ENCODE peak calls at places on chromosomes 2 and 18, in ten cellular contexts. One of them, this sample, is unnamed.
A peak's percentile ranks its signal among the peaks of the same experiment; 100 is the strongest.

GRCh38 chr2:63369146-63369545 is 219.1 kb downstream of the WDPCP start:
- DNase-seq in foreskin fibroblast: no peak
- DNase-seq in GM20000: no peak
- DNase-seq in WTC11: no peak
- DNase-seq in AG09309: no peak
- DNase-seq in activated CD8-positive, alpha-beta T cell treated with anti-CD3 and anti-CD28 coated beads for 36 hours: no peak
- DNase-seq in GM13976: no peak
- DNase-seq in ascending aorta: no peak
- DNase-seq in heart left ventricle: no peak
- DNase-seq in coronary artery: no peak
- DNase-seq in this sample: no peak

GRCh38 chr2:196131384-196131861 is 40.0 kb downstream of the STK17B start:
- DNase-seq in coronary artery: no peak
- DNase-seq in GM13976: no peak
- DNase-seq in GM20000: peak; percentile 9
- DNase-seq in ascending aorta: no peak
- DNase-seq in activated CD8-positive, alpha-beta T cell treated with anti-CD3 and anti-CD28 coated beads for 36 hours: peak; percentile 83
- DNase-seq in WTC11: peak; percentile 67
- DNase-seq in AG09309: no peak
- DNase-seq in heart left ventricle: no peak
- DNase-seq in foreskin fibroblast: no peak
- DNase-seq in this sample: no peak

GRCh38 chr2:8993902-8994278 is 9.6 kb downstream of the MBOAT2 start:
- DNase-seq in coronary artery: no peak
- DNase-seq in activated CD8-positive, alpha-beta T cell treated with anti-CD3 and anti-CD28 coated beads for 36 hours: no peak
- DNase-seq in GM20000: no peak
- DNase-seq in ascending aorta: no peak
- DNase-seq in heart left ventricle: no peak
- DNase-seq in GM13976: no peak
- DNase-seq in WTC11: no peak
- DNase-seq in AG09309: no peak
- DNase-seq in foreskin fibroblast: no peak
- DNase-seq in this sample: no peak

GRCh38 chr2:155944209-155944608 is 388.3 kb downstream of the NR4A2 start:
- DNase-seq in WTC11: no peak
- DNase-seq in ascending aorta: no peak
- DNase-seq in foreskin fibroblast: no peak
- DNase-seq in activated CD8-positive, alpha-beta T cell treated with anti-CD3 and anti-CD28 coated beads for 36 hours: no peak
- DNase-seq in GM20000: no peak
- DNase-seq in coronary artery: no peak
- DNase-seq in AG09309: no peak
- DNase-seq in heart left ventricle: no peak
- DNase-seq in GM13976: no peak
- DNase-seq in this sample: no peak

GRCh38 chr2:154577390-154577789 is 121.1 kb upstream of the KCNJ3 start:
- DNase-seq in GM13976: no peak
- DNase-seq in foreskin fibroblast: no peak
- DNase-seq in WTC11: no peak
- DNase-seq in GM20000: no peak
- DNase-seq in AG09309: no peak
- DNase-seq in activated CD8-positive, alpha-beta T cell treated with anti-CD3 and anti-CD28 coated beads for 36 hours: no peak
- DNase-seq in heart left ventricle: no peak
- DNase-seq in coronary artery: no peak
- DNase-seq in ascending aorta: no peak
- DNase-seq in this sample: no peak

GRCh38 chr2:227503433-227504406 is 31.8 kb downstream of the AGFG1 start:
- DNase-seq in ascending aorta: peak; percentile 82
- DNase-seq in WTC11: no peak
- DNase-seq in AG09309: peak; percentile 11
- DNase-seq in GM13976: no peak
- DNase-seq in GM20000: no peak
- DNase-seq in foreskin fibroblast: peak; percentile 72
- DNase-seq in heart left ventricle: peak; percentile 29
- DNase-seq in coronary artery: no peak
- DNase-seq in activated CD8-positive, alpha-beta T cell treated with anti-CD3 and anti-CD28 coated beads for 36 hours: no peak
- DNase-seq in this sample: no peak

GRCh38 chr2:183264890-183265535 is 140.8 kb downstream of the NUP35 start:
- DNase-seq in foreskin fibroblast: no peak
- DNase-seq in heart left ventricle: no peak
- DNase-seq in WTC11: no peak
- DNase-seq in ascending aorta: no peak
- DNase-seq in GM13976: no peak
- DNase-seq in AG09309: no peak
- DNase-seq in coronary artery: no peak
- DNase-seq in GM20000: no peak
- DNase-seq in activated CD8-positive, alpha-beta T cell treated with anti-CD3 and anti-CD28 coated beads for 36 hours: no peak
- DNase-seq in this sample: no peak

GRCh38 chr2:226057914-226058313 is 658.4 kb downstream of the NYAP2 start:
- DNase-seq in GM13976: no peak
- DNase-seq in foreskin fibroblast: no peak
- DNase-seq in AG09309: no peak
- DNase-seq in ascending aorta: no peak
- DNase-seq in coronary artery: no peak
- DNase-seq in WTC11: no peak
- DNase-seq in activated CD8-positive, alpha-beta T cell treated with anti-CD3 and anti-CD28 coated beads for 36 hours: no peak
- DNase-seq in heart left ventricle: no peak
- DNase-seq in GM20000: no peak
- DNase-seq in this sample: no peak

GRCh38 chr18:54882318-54882717 is 54.0 kb downstream of the RAB27B start:
- DNase-seq in WTC11: no peak
- DNase-seq in activated CD8-positive, alpha-beta T cell treated with anti-CD3 and anti-CD28 coated beads for 36 hours: no peak
- DNase-seq in foreskin fibroblast: no peak
- DNase-seq in GM20000: no peak
- DNase-seq in heart left ventricle: no peak
- DNase-seq in ascending aorta: no peak
- DNase-seq in coronary artery: no peak
- DNase-seq in AG09309: no peak
- DNase-seq in GM13976: no peak
- DNase-seq in this sample: no peak

GRCh38 chr2:208006833-208007232 is 18.5 kb downstream of the PLEKHM3 start:
- DNase-seq in GM13976: no peak
- DNase-seq in GM20000: no peak
- DNase-seq in WTC11: no peak
- DNase-seq in activated CD8-positive, alpha-beta T cell treated with anti-CD3 and anti-CD28 coated beads for 36 hours: no peak
- DNase-seq in ascending aorta: no peak
- DNase-seq in foreskin fibroblast: no peak
- DNase-seq in AG09309: no peak
- DNase-seq in heart left ventricle: no peak
- DNase-seq in coronary artery: no peak
- DNase-seq in this sample: no peak

GRCh38 chr2:222424281-222424728 is at the start of gene SGPP2:
- DNase-seq in AG09309: no peak
- DNase-seq in activated CD8-positive, alpha-beta T cell treated with anti-CD3 and anti-CD28 coated beads for 36 hours: peak; percentile 18
- DNase-seq in foreskin fibroblast: no peak
- DNase-seq in WTC11: peak; percentile 67
- DNase-seq in ascending aorta: no peak
- DNase-seq in coronary artery: no peak
- DNase-seq in GM20000: peak; percentile 71
- DNase-seq in heart left ventricle: no peak
- DNase-seq in GM13976: peak; percentile 76
- DNase-seq in this sample: no peak

GRCh38 chr2:239260546-239261327 is 140.1 kb downstream of the HDAC4 start:
- DNase-seq in GM20000: no peak
- DNase-seq in GM13976: no peak
- DNase-seq in coronary artery: peak; percentile 57
- DNase-seq in heart left ventricle: peak; percentile 15
- DNase-seq in foreskin fibroblast: no peak
- DNase-seq in AG09309: no peak
- DNase-seq in WTC11: no peak
- DNase-seq in activated CD8-positive, alpha-beta T cell treated with anti-CD3 and anti-CD28 coated beads for 36 hours: no peak
- DNase-seq in ascending aorta: no peak
- DNase-seq in this sample: no peak

GRCh38 chr2:95728878-95729511 is 137.2 kb downstream of the TRIM43 start:
- DNase-seq in GM20000: peak; percentile 35
- DNase-seq in AG09309: peak; percentile 79
- DNase-seq in ascending aorta: peak; percentile 75
- DNase-seq in foreskin fibroblast: peak; percentile 81
- DNase-seq in activated CD8-positive, alpha-beta T cell treated with anti-CD3 and anti-CD28 coated beads for 36 hours: peak; percentile 59
- DNase-seq in coronary artery: no peak
- DNase-seq in heart left ventricle: peak; percentile 62
- DNase-seq in GM13976: peak; percentile 41
- DNase-seq in WTC11: peak; percentile 63
- DNase-seq in this sample: no peak

GRCh38 chr2:221527759-221528444 is 44.2 kb downstream of the EPHA4 start:
- DNase-seq in GM13976: no peak
- DNase-seq in ascending aorta: no peak
- DNase-seq in activated CD8-positive, alpha-beta T cell treated with anti-CD3 and anti-CD28 coated beads for 36 hours: no peak
- DNase-seq in GM20000: no peak
- DNase-seq in WTC11: no peak
- DNase-seq in foreskin fibroblast: no peak
- DNase-seq in heart left ventricle: no peak
- DNase-seq in coronary artery: no peak
- DNase-seq in AG09309: no peak
- DNase-seq in this sample: no peak

GRCh38 chr2:177530513-177531039 is 138.0 kb downstream of the AGPS start:
- DNase-seq in GM20000: no peak
- DNase-seq in activated CD8-positive, alpha-beta T cell treated with anti-CD3 and anti-CD28 coated beads for 36 hours: no peak
- DNase-seq in WTC11: no peak
- DNase-seq in heart left ventricle: no peak
- DNase-seq in foreskin fibroblast: no peak
- DNase-seq in AG09309: no peak
- DNase-seq in GM13976: no peak
- DNase-seq in coronary artery: no peak
- DNase-seq in ascending aorta: no peak
- DNase-seq in this sample: no peak

GRCh38 chr2:176181551-176181950 is 6.9 kb upstream of the HOXD1 start:
- DNase-seq in ascending aorta: no peak
- DNase-seq in GM20000: no peak
- DNase-seq in AG09309: no peak
- DNase-seq in WTC11: no peak
- DNase-seq in GM13976: no peak
- DNase-seq in heart left ventricle: no peak
- DNase-seq in activated CD8-positive, alpha-beta T cell treated with anti-CD3 and anti-CD28 coated beads for 36 hours: no peak
- DNase-seq in coronary artery: no peak
- DNase-seq in foreskin fibroblast: no peak
- DNase-seq in this sample: no peak
- TF ChIP-seq CTCF in ascending aorta: no peak
- TF ChIP-seq CTCF in GM20000: no peak
- TF ChIP-seq CTCF in AG09309: no peak
- TF ChIP-seq CTCF in WTC11: no peak
- TF ChIP-seq CTCF in GM13976: no peak
- TF ChIP-seq CTCF in heart left ventricle: no peak
- TF ChIP-seq CTCF in activated CD8-positive, alpha-beta T cell treated with anti-CD3 and anti-CD28 coated beads for 36 hours: no peak
- TF ChIP-seq CTCF in coronary artery: no peak
- TF ChIP-seq CTCF in foreskin fibroblast: no peak
- TF ChIP-seq CTCF in this sample: no peak

GRCh38 chr2:43192039-43192438 is 34.4 kb downstream of the ZFP36L2 start:
- DNase-seq in activated CD8-positive, alpha-beta T cell treated with anti-CD3 and anti-CD28 coated beads for 36 hours: peak; percentile 68
- DNase-seq in heart left ventricle: no peak
- DNase-seq in coronary artery: no peak
- DNase-seq in GM20000: no peak
- DNase-seq in AG09309: no peak
- DNase-seq in ascending aorta: no peak
- DNase-seq in foreskin fibroblast: no peak
- DNase-seq in GM13976: no peak
- DNase-seq in WTC11: peak; percentile 51
- DNase-seq in this sample: no peak
- TF ChIP-seq CTCF in activated CD8-positive, alpha-beta T cell treated with anti-CD3 and anti-CD28 coated beads for 36 hours: peak; percentile 51
- TF ChIP-seq CTCF in heart left ventricle: no peak
- TF ChIP-seq CTCF in coronary artery: no peak
- TF ChIP-seq CTCF in GM20000: peak; percentile 7
- TF ChIP-seq CTCF in AG09309: peak; percentile 17
- TF ChIP-seq CTCF in ascending aorta: no peak
- TF ChIP-seq CTCF in foreskin fibroblast: peak; percentile 6
- TF ChIP-seq CTCF in GM13976: no peak
- TF ChIP-seq CTCF in WTC11: no peak
- TF ChIP-seq CTCF in this sample: peak; percentile 62

DNA sequence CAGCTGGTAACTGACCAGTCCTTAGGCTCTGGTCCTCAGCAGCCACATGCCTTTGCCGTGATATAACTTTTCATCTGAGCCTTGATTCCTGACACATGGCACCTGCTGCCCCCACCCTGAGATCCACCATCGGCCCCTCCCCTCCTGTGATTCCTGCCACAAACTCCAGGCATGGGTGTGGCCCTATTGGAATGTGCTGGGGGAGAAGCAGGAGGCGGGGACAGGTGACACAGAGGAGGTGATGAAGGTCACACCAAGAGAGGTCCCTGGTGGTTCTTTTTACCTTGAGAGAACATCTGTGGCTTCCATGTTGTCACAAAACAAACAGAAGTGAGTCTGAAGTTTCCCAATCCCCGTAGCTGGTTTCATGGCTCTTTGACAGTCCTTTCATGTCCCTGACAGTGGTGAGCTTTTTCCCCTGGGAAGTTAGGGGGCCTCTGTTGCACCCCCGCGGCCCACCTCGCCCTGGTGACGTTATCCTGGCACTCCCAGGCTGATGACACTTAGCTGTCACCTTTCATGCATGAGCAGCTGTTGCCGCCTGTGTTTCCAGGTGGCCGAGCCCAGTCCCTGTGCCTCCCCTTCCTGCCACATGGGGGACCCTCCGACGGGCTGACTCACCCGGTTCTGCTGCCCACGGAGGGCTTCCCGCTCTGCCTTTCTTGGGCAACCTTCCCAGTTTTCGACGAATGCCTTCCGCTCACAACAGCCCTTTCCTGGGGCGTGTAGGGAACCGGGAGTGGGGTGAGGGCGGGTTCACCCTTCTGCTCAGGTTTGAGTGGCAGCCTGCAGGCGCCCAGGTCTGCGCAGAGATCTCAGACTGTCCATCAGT is 66.3 kb upstream of the GLI2 start:
- DNase-seq in activated CD8-positive, alpha-beta T cell treated with anti-CD3 and anti-CD28 coated beads for 36 hours: peak; percentile 38
- DNase-seq in heart left ventricle: no peak
- DNase-seq in GM20000: no peak
- DNase-seq in foreskin fibroblast: peak; percentile 31
- DNase-seq in AG09309: no peak
- DNase-seq in ascending aorta: no peak
- DNase-seq in GM13976: no peak
- DNase-seq in WTC11: peak; percentile 75
- DNase-seq in coronary artery: peak; percentile 59
- DNase-seq in this sample: peak; percentile 68
- TF ChIP-seq CTCF in activated CD8-positive, alpha-beta T cell treated with anti-CD3 and anti-CD28 coated beads for 36 hours: no peak
- TF ChIP-seq CTCF in heart left ventricle: peak; percentile 34
- TF ChIP-seq CTCF in GM20000: no peak
- TF ChIP-seq CTCF in foreskin fibroblast: peak; percentile 17
- TF ChIP-seq CTCF in AG09309: peak; percentile 33
- TF ChIP-seq CTCF in ascending aorta: peak; percentile 21
- TF ChIP-seq CTCF in GM13976: no peak
- TF ChIP-seq CTCF in WTC11: peak; percentile 46
- TF ChIP-seq CTCF in coronary artery: no peak
- TF ChIP-seq CTCF in this sample: peak; percentile 71

DNA sequence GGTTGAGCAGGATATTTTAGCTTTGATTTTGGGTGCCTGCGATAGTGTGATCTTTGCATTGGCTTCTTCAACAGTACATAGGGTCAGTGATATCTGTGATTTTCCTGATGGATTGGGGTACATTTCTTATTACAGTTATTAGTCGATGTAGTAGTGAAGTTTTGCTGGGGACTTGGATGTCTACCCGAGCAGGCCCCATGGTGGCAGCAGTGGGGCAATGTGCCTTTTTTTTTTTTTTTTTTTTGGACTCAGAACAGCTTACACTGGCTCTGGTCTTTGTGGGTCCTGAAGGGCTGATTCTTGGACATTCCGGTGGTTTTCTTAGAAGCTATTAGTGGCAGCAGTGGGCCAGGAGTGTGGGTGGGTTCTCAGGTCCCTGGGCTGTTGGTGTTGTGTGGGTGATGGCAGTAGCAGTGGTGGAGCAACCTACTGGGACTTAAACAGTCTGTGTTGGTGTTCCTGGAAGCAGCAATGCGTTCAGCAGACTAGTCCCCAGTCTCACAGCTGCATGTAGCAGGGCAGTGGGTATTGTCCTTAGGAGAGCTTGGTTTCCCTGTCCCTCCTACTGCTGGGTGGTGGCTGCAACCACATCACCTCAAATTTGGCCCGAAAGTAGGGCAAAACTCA is 53.7 kb upstream of the SLC4A10 start:
- DNase-seq in coronary artery: no peak
- DNase-seq in heart left ventricle: no peak
- DNase-seq in GM20000: no peak
- DNase-seq in ascending aorta: no peak
- DNase-seq in foreskin fibroblast: no peak
- DNase-seq in activated CD8-positive, alpha-beta T cell treated with anti-CD3 and anti-CD28 coated beads for 36 hours: peak; percentile 13
- DNase-seq in GM13976: no peak
- DNase-seq in AG09309: no peak
- DNase-seq in WTC11: no peak
- DNase-seq in this sample: no peak
- TF ChIP-seq CTCF in coronary artery: no peak
- TF ChIP-seq CTCF in heart left ventricle: no peak
- TF ChIP-seq CTCF in GM20000: no peak
- TF ChIP-seq CTCF in ascending aorta: no peak
- TF ChIP-seq CTCF in foreskin fibroblast: peak; percentile 32
- TF ChIP-seq CTCF in activated CD8-positive, alpha-beta T cell treated with anti-CD3 and anti-CD28 coated beads for 36 hours: no peak
- TF ChIP-seq CTCF in GM13976: no peak
- TF ChIP-seq CTCF in AG09309: peak; percentile 32
- TF ChIP-seq CTCF in WTC11: no peak
- TF ChIP-seq CTCF in this sample: peak; percentile 32

This sample was measured in type B pancreatic cell.